ENCODE peak calls at places on chromosomes 11 and 22, in five cellular contexts. K is mammary epithelial cell, Q is sigmoid colon, A is H1, L is IMR-90. T is an unnamed sample.

GRCh38 chr11:132072044-132072879 is 701.8 kb downstream of the NTM start:
- DNase-seq in Q (no peak), A (peak; percentile 25), L (peak; percentile 99), K (peak; percentile 97), T (no peak)

GRCh38 chr22:36237462-36238347 is 1.6 kb downstream of the APOL2 start:
- DNase-seq in Q (no peak), K (no peak), L (no peak), A (no peak), T (no peak)

GRCh38 chr22:37244922-37245722 is 1.1 kb upstream of the RAC2 start:
- DNase-seq in K (no peak), L (no peak), A (no peak), Q (no peak), T (no peak)

GRCh38 chr11:129779342-129779741 is 36.3 kb upstream of the TMEM45B start:
- DNase-seq in A (no peak), K (no peak), L (no peak), Q (no peak), T (no peak)

GRCh38 chr11:116162541-116163230 is 610.1 kb downstream of the BUD13 start:
- DNase-seq in A (no peak), Q (no peak), L (no peak), K (no peak), T (no peak)

GRCh38 chr11:62909107-62909894 is 11.9 kb downstream of the CHRM1 start:
- DNase-seq in K (peak; percentile 53), A (peak; percentile 91), Q (peak; percentile 72), L (peak; percentile 73), T (peak; percentile 78)

GRCh38 chr11:66346476-66347424 is 679 bp downstream of the B4GAT1 start:
- DNase-seq in Q (no peak), K (peak; percentile 16), L (no peak), A (no peak), T (no peak)

GRCh38 chr11:35943761-35944502 is at the start of gene LDLRAD3:
- DNase-seq in A (peak; percentile 23), Q (peak; percentile 91), L (peak; percentile 82), K (peak; percentile 76), T (peak; percentile 80)

GRCh38 chr22:32801436-32802290 is at the start of gene TIMP3:
- DNase-seq in L (peak; percentile 82), Q (peak; percentile 96), K (peak; percentile 66), A (peak; percentile 57), T (peak; percentile 88)

GRCh38 chr11:57425565-57426438 is 1.1 kb downstream of the SLC43A3 start:
- DNase-seq in Q (peak; percentile 94), K (peak; percentile 36), L (peak; percentile 14), A (no peak), T (peak; percentile 47)

GRCh38 chr11:59878482-59878881 is at the start of gene OOSP3:
- DNase-seq in A (no peak), Q (no peak), L (no peak), K (no peak), T (no peak)

GRCh38 chr11:14018441-14018840 is 55.9 kb downstream of the SPON1 start:
- DNase-seq in K (no peak), L (peak; percentile 42), A (no peak), Q (no peak), T (no peak)

GRCh38 chr11:79438631-79439429 is 2.0 kb downstream of the TENM4 start:
- DNase-seq in K (peak; percentile 51), A (no peak), Q (peak; percentile 74), L (peak; percentile 42), T (peak; percentile 33)

GRCh38 chr22:30038219-30038618 is 42.0 kb upstream of the HORMAD2 start:
- DNase-seq in L (peak; percentile 71), K (peak; percentile 61), A (no peak), Q (no peak), T (no peak)

GRCh38 chr22:37842015-37842793 is 1.9 kb downstream of the ANKRD54 start:
- DNase-seq in Q (no peak), A (no peak), L (no peak), K (no peak), T (peak; percentile 57)

GRCh38 chr11:44304091-44305084 is 5.6 kb downstream of the ALX4 start:
- DNase-seq in A (no peak), Q (no peak), L (no peak), K (no peak), T (no peak)

GRCh38 chr11:68328374-68329091 is 16.1 kb downstream of the LRP5 start:
- DNase-seq in L (no peak), Q (peak; percentile 72), A (no peak), K (peak; percentile 51), T (no peak)

GRCh38 chr11:71447791-71448256 is 369 bp downstream of the DHCR7 start:
- DNase-seq in A (no peak), L (no peak), K (peak; percentile 26), Q (no peak), T (peak; percentile 74)

GRCh38 chr11:126653040-126653439 is 297.6 kb downstream of the ST3GAL4 start:
- DNase-seq in K (no peak), A (no peak), L (no peak), Q (no peak), T (no peak)

GRCh38 chr11:22347857-22348496 is 9.8 kb downstream of the SLC17A6 start:
- DNase-seq in A (no peak), K (no peak), L (no peak), Q (no peak), T (no peak)

GRCh38 chr22:30250713-30251267 is 4.2 kb upstream of the LIF start:
- DNase-seq in L (peak; percentile 86), Q (no peak), A (no peak), K (peak; percentile 90), T (no peak)

GRCh38 chr22:41048791-41049717 is 43.3 kb upstream of the EP300 start:
- DNase-seq in L (peak; percentile 80), K (peak; percentile 28), A (no peak), Q (peak; percentile 89), T (peak; percentile 80)

GRCh38 chr22:24207264-24208011 is 26.2 kb downstream of the SUSD2 start:
- DNase-seq in Q (no peak), K (no peak), A (no peak), L (no peak), T (no peak)

DNA sequence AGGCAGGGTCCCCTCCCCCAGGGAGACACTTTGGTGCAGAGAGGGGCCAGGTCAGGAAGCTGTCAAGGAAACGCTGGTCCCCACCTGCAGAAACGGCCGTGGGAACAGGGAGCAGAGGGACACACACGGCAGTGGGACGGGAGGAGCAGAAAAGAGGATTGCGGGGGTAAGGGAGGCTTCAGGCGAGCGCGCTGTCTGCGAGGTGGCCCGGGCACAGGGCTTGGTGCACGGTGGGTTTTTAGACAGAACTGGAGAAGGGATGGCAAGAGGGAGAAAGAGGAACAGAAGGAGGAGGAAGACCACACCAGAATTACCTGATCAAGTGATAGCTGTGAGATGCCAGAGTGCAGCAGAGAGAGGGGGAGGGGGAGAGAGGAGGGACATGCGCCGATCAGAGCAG is 6.0 kb upstream of the KLHL35 start:
- DNase-seq in K (no peak), Q (no peak), L (no peak), A (no peak), T (no peak)
- H3K36me3 ChIP-seq in K (no peaks in the 10 kb centered on the region), Q (no peaks in the 10 kb centered on the region), L (no peaks in the 10 kb centered on the region), A (no peaks in the 10 kb centered on the region), T (no peaks in the 10 kb centered on the region)

GRCh38 chr11:87740968-87741367 is 434.3 kb downstream of the RAB38 start:
- DNase-seq in Q (no peak), A (no peak), K (no peak), L (no peak), T (no peak)

GRCh38 chr11:87739766-87740165 is 435.5 kb downstream of the RAB38 start:
- DNase-seq in K (no peak), Q (no peak), L (peak; percentile 1), A (no peak), T (no peak)

GRCh38 chr11:87740513-87740912 is 434.7 kb downstream of the RAB38 start:
- DNase-seq in A (no peak), Q (no peak), K (no peak), L (no peak), T (no peak)

GRCh38 chr11:87743002-87743401 is 432.2 kb downstream of the RAB38 start:
- DNase-seq in L (no peak), K (no peak), A (no peak), Q (no peak), T (no peak)
- TF ChIP-seq CTCF in L (no peak), K (peak; percentile 5), A (peak; percentile 58), Q (no peak), T (peak; percentile 14)

GRCh38 chr11:124841186-124841585 is 24.0 kb upstream of the ROBO3 start:
- DNase-seq in K (peak; percentile 20), A (no peak), L (no peak), Q (no peak), T (no peak)

GRCh38 chr11:124837491-124837856 is 27.8 kb upstream of the ROBO3 start:
- DNase-seq in K (peak; percentile 71), Q (no peak), A (no peak), L (peak; percentile 90), T (peak; percentile 19)

GRCh38 chr11:124839972-124840621 is 25.1 kb upstream of the ROBO3 start:
- DNase-seq in Q (no peak), K (no peak), L (no peak), A (no peak), T (no peak)

GRCh38 chr11:124840666-124841065 is 24.6 kb upstream of the ROBO3 start:
- DNase-seq in K (no peak), L (no peak), A (no peak), Q (no peak), T (no peak)

GRCh38 chr11:124839051-124839971 is 25.9 kb upstream of the ROBO3 start:
- DNase-seq in Q (no peak), K (no peak), A (no peak), L (no peak), T (no peak)
- H3K36me3 ChIP-seq in Q (no peaks in the 10 kb centered on the region), K (no peaks in the 10 kb centered on the region), A (peaks cover 5% of the 10 kb centered on the region), L (no peaks in the 10 kb centered on the region), T (no peaks in the 10 kb centered on the region)

GRCh38 chr22:26131755-26132154 is 37.5 kb upstream of the SEZ6L start:
- DNase-seq in Q (no peak), K (no peak), L (no peak), A (no peak), T (no peak)

GRCh38 chr22:26139320-26139719 is 29.9 kb upstream of the SEZ6L start:
- DNase-seq in Q (no peak), K (peak; percentile 1), A (no peak), L (no peak), T (no peak)

DNA sequence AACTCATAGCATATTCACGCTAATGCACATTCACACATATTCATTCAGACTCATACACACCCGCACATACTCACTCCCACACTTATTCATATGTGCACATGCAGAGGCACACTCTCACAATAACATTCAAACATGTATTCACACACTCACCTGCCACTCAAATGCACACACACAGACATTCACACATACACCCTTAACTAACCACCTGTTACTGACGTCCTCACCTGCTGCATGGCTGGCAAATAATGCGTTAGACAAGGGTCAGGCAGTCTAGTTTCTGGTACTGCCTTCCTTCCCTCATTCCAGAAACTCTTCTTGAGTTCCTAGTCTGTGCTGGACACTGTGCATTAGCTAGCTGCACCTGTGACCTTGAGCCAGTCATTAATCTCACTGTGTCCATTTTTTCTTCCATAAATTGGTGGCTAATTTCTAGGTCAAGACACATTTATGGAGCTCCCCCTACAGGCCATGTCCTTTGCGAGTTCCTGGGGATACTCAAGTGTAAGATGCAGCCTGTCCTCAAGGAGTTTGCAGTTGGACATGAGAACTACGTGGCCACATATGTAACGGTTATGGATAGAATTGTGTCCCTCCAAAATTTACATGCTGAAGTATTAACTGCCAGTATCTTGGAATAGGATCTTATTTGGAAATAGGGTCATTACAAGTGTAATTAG is 34.5 kb upstream of the SEZ6L start:
- DNase-seq in K (no peak), A (no peak), Q (no peak), L (no peak), T (no peak)
- TF ChIP-seq CTCF in K (no peak), A (peak; percentile 65), Q (no peak), L (no peak), T (no peak)

T was measured in adrenal gland.